ENCODE peak calls at places on chromosomes 5 and 9, in six cellular contexts. One of them, this sample, is unnamed.

GRCh38 chr5:37665272-37665671 is 174.6 kb downstream of the GDNF start:
- DNase-seq in brain microvascular endothelial cell: peak
- DNase-seq in Peyer's patch: no peak
- DNase-seq in Calu3: no peak
- DNase-seq in endodermal cell: no peak
- DNase-seq in tibial artery: no peak
- DNase-seq in this sample: no peak

GRCh38 chr9:78035369-78035993 is 3.9 kb upstream of the GNAQ start:
- DNase-seq in tibial artery: peak
- DNase-seq in endodermal cell: peak
- DNase-seq in brain microvascular endothelial cell: peak
- DNase-seq in Peyer's patch: peak
- DNase-seq in Calu3: peak
- DNase-seq in this sample: no peak

GRCh38 chr5:93883459-93883858 is 142.1 kb upstream of the POU5F2 start:
- DNase-seq in Calu3: no peak
- DNase-seq in tibial artery: no peak
- DNase-seq in endodermal cell: no peak
- DNase-seq in brain microvascular endothelial cell: no peak
- DNase-seq in Peyer's patch: no peak
- DNase-seq in this sample: no peak

GRCh38 chr5:74767579-74767913 is 497 bp downstream of the NSA2 start:
- DNase-seq in Peyer's patch: no peak
- DNase-seq in endodermal cell: peak
- DNase-seq in brain microvascular endothelial cell: peak
- DNase-seq in tibial artery: no peak
- DNase-seq in Calu3: no peak
- DNase-seq in this sample: no peak

GRCh38 chr9:114621975-114622609 is 11.0 kb downstream of the TMEM268 start:
- DNase-seq in endodermal cell: no peak
- DNase-seq in Calu3: no peak
- DNase-seq in brain microvascular endothelial cell: peak
- DNase-seq in tibial artery: no peak
- DNase-seq in Peyer's patch: no peak
- DNase-seq in this sample: no peak

GRCh38 chr5:124981901-124982300 is 235.5 kb upstream of the ZNF608 start:
- DNase-seq in Calu3: no peak
- DNase-seq in Peyer's patch: no peak
- DNase-seq in brain microvascular endothelial cell: no peak
- DNase-seq in endodermal cell: no peak
- DNase-seq in tibial artery: no peak
- DNase-seq in this sample: no peak

GRCh38 chr9:21830589-21830988 is 28.2 kb downstream of the MTAP start:
- DNase-seq in Calu3: no peak
- DNase-seq in brain microvascular endothelial cell: no peak
- DNase-seq in tibial artery: no peak
- DNase-seq in endodermal cell: no peak
- DNase-seq in Peyer's patch: no peak
- DNase-seq in this sample: no peak

GRCh38 chr9:118577121-118577520 is 792.1 kb downstream of the BRINP1 start:
- DNase-seq in Calu3: no peak
- DNase-seq in tibial artery: no peak
- DNase-seq in brain microvascular endothelial cell: no peak
- DNase-seq in endodermal cell: no peak
- DNase-seq in Peyer's patch: no peak
- DNase-seq in this sample: no peak

GRCh38 chr9:109317311-109317978 is 3.4 kb downstream of the EPB41L4B start:
- DNase-seq in Calu3: no peak
- DNase-seq in tibial artery: no peak
- DNase-seq in brain microvascular endothelial cell: no peak
- DNase-seq in Peyer's patch: no peak
- DNase-seq in endodermal cell: no peak
- DNase-seq in this sample: no peak

GRCh38 chr5:78235289-78235688 is 59.2 kb downstream of the AP3B1 start:
- DNase-seq in endodermal cell: no peak
- DNase-seq in Peyer's patch: no peak
- DNase-seq in brain microvascular endothelial cell: peak
- DNase-seq in tibial artery: no peak
- DNase-seq in Calu3: no peak
- DNase-seq in this sample: no peak

GRCh38 chr9:137286980-137287383 is 9.5 kb downstream of the TOR4A start:
- DNase-seq in brain microvascular endothelial cell: peak
- DNase-seq in tibial artery: no peak
- DNase-seq in Calu3: peak
- DNase-seq in Peyer's patch: peak
- DNase-seq in endodermal cell: peak
- DNase-seq in this sample: no peak

GRCh38 chr5:76494201-76494600 is 91.1 kb downstream of the IQGAP2 start:
- DNase-seq in Peyer's patch: no peak
- DNase-seq in Calu3: no peak
- DNase-seq in tibial artery: no peak
- DNase-seq in brain microvascular endothelial cell: no peak
- DNase-seq in endodermal cell: no peak
- DNase-seq in this sample: no peak

GRCh38 chr5:138951986-138952735 is 77.0 kb upstream of the LRRTM2 start:
- DNase-seq in endodermal cell: no peak
- DNase-seq in Peyer's patch: no peak
- DNase-seq in brain microvascular endothelial cell: no peak
- DNase-seq in Calu3: no peak
- DNase-seq in tibial artery: peak
- DNase-seq in this sample: no peak

GRCh38 chr5:107306597-107306996 is 364.1 kb downstream of the EFNA5 start:
- DNase-seq in tibial artery: no peak
- DNase-seq in Peyer's patch: no peak
- DNase-seq in Calu3: no peak
- DNase-seq in brain microvascular endothelial cell: no peak
- DNase-seq in endodermal cell: no peak
- DNase-seq in this sample: no peak
- TF ChIP-seq CTCF in tibial artery: no peak
- TF ChIP-seq CTCF in Peyer's patch: no peak
- TF ChIP-seq CTCF in Calu3: no peak
- TF ChIP-seq CTCF in brain microvascular endothelial cell: no peak
- TF ChIP-seq CTCF in endodermal cell: no peak
- TF ChIP-seq CTCF in this sample: no peak

DNA sequence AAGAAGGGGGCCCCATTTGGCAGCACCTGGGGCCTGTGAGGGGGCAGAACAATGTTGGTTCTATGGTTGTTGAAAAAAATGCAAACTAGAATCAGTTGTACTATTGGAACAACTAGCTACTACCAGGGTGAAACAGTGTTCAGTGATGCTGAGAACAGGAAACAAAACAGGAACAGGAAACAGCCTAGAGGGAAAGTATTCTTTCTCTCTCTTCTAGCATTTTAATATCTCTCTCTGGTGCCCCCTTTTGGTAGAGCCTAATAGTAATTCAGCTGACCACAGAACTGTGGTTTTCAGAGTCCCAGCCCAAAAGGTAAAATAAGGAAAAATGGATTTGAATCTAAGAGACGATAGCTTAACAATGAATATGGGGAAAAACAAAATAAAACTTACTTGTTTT is 138.0 kb upstream of the KCNN2 start:
- DNase-seq in Peyer's patch: no peak
- DNase-seq in brain microvascular endothelial cell: peak
- DNase-seq in tibial artery: no peak
- DNase-seq in endodermal cell: peak
- DNase-seq in Calu3: peak
- DNase-seq in this sample: no peak
- TF ChIP-seq CTCF in Peyer's patch: no peak
- TF ChIP-seq CTCF in brain microvascular endothelial cell: peak
- TF ChIP-seq CTCF in tibial artery: no peak
- TF ChIP-seq CTCF in endodermal cell: peak
- TF ChIP-seq CTCF in Calu3: no peak
- TF ChIP-seq CTCF in this sample: peak

DNA sequence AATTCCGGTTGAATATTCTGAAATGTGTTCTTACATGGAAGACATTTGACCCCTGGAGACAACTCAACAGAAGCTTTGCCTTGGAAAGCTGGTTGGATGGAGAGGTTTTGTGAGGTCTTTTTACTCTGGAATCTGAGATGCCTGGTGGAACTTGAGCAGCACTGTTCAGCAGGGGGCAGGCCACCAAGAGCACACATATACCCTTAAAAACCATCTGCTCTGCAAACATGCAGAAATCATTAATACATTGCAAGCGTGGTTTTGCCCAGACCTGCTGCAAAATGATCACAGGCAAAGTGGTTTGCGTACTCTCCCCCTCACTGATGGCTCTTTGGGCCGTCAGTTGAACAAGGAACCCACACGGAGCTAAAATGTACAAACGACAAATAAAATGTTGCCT is 32.8 kb upstream of the DAP start:
- DNase-seq in tibial artery: no peak
- DNase-seq in Calu3: no peak
- DNase-seq in endodermal cell: no peak
- DNase-seq in brain microvascular endothelial cell: no peak
- DNase-seq in Peyer's patch: no peak
- DNase-seq in this sample: no peak
- TF ChIP-seq CTCF in tibial artery: no peak
- TF ChIP-seq CTCF in Calu3: no peak
- TF ChIP-seq CTCF in endodermal cell: peak
- TF ChIP-seq CTCF in brain microvascular endothelial cell: peak
- TF ChIP-seq CTCF in Peyer's patch: no peak
- TF ChIP-seq CTCF in this sample: peak

DNA sequence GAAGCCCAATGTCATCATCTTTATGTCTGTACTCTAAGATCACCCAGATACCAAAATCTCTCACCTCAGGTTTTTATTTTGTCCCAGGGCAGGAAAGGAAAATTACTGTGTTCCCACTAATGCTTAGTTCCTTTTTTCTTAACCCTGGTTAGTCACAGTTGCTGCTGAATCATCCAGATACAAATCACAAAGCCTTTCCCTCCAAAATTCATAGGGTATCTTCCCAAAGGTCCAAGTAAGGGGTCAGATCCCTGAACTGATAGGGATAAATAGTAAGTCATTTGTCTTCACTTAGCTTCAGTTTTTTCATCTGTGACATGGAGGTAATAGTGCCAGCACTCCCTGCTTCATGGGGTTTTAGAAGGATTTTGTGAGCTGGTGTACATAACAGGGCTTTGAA is 2.2 kb downstream of the PLCXD3 start:
- DNase-seq in brain microvascular endothelial cell: no peak
- DNase-seq in tibial artery: no peak
- DNase-seq in endodermal cell: no peak
- DNase-seq in Peyer's patch: no peak
- DNase-seq in Calu3: no peak
- DNase-seq in this sample: no peak
- TF ChIP-seq CTCF in brain microvascular endothelial cell: no peak
- TF ChIP-seq CTCF in tibial artery: no peak
- TF ChIP-seq CTCF in endodermal cell: no peak
- TF ChIP-seq CTCF in Peyer's patch: no peak
- TF ChIP-seq CTCF in Calu3: no peak
- TF ChIP-seq CTCF in this sample: no peak

DNA sequence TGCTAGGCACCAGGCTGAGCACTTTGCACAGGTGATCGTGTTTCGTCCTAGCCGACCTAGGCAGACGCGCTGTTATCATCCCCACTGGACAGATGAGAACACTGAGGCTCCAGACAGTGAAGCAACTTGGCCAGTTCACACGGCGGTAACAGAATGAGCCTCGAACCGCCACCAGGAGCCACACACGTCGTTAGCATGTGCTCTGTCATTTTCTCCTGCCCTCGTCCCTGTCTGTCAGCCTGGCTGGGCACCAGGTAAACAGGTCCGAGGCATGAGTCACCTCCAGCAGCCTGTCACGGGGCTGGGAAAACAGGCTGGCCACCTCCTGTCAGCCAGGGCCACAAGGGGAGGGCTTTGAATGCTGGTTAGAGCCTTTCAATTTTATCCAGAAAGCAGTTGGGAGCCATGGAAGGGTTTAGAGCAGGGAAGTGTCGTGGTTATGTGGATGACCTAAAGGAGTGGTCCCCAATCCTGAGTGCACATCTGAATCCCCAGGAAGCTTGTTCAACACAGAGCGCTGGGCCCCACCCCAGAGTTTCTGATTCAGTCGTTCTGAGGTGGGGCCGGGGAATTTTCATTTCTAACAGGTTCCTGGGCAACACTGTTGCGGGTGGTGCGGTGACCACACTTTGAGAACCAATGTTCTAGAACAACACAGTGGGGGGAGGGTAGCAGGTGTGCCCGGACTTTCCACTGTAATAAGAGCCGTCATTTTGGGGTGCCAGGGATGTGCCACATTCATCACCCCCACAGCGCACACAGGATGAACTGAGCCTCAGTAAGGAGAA is 39.5 kb downstream of the DUSP1 start:
- DNase-seq in Calu3: peak
- DNase-seq in tibial artery: no peak
- DNase-seq in endodermal cell: peak
- DNase-seq in Peyer's patch: peak
- DNase-seq in brain microvascular endothelial cell: no peak
- DNase-seq in this sample: no peak
- TF ChIP-seq CTCF in Calu3: no peak
- TF ChIP-seq CTCF in tibial artery: no peak
- TF ChIP-seq CTCF in endodermal cell: no peak
- TF ChIP-seq CTCF in Peyer's patch: no peak
- TF ChIP-seq CTCF in brain microvascular endothelial cell: no peak
- TF ChIP-seq CTCF in this sample: no peak

DNA sequence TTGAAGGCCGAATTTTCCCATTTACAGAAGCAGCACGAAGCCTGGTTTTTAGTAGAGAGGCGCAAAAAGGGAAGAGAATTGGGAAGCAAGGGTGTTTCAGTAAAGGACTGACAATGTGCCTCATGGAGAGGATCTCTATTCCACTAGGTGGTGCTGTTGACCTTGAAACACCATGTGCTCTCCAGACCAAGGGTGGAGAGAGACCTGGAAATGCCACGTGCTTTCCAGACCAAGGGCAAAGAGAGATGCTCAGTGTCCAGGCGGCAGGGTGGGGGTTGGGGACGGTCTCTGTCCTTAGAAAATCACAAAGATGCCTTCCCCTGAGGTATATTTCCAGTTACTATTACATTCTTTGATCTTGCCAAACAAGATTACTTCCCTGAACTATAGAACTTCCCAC is 425.3 kb downstream of the CSNK1G3 start:
- DNase-seq in Calu3: peak
- DNase-seq in brain microvascular endothelial cell: peak
- DNase-seq in endodermal cell: peak
- DNase-seq in tibial artery: no peak
- DNase-seq in Peyer's patch: peak
- DNase-seq in this sample: no peak
- TF ChIP-seq CTCF in Calu3: peak
- TF ChIP-seq CTCF in brain microvascular endothelial cell: peak
- TF ChIP-seq CTCF in endodermal cell: peak
- TF ChIP-seq CTCF in tibial artery: peak
- TF ChIP-seq CTCF in Peyer's patch: peak
- TF ChIP-seq CTCF in this sample: peak

GRCh38 chr5:127886141-127886540 is 182.9 kb downstream of the CCDC192 start:
- DNase-seq in Calu3: peak
- DNase-seq in Peyer's patch: no peak
- DNase-seq in brain microvascular endothelial cell: no peak
- DNase-seq in tibial artery: no peak
- DNase-seq in endodermal cell: no peak
- DNase-seq in this sample: no peak
- TF ChIP-seq CTCF in Calu3: no peak
- TF ChIP-seq CTCF in Peyer's patch: no peak
- TF ChIP-seq CTCF in brain microvascular endothelial cell: no peak
- TF ChIP-seq CTCF in tibial artery: no peak
- TF ChIP-seq CTCF in endodermal cell: no peak
- TF ChIP-seq CTCF in this sample: no peak

DNA sequence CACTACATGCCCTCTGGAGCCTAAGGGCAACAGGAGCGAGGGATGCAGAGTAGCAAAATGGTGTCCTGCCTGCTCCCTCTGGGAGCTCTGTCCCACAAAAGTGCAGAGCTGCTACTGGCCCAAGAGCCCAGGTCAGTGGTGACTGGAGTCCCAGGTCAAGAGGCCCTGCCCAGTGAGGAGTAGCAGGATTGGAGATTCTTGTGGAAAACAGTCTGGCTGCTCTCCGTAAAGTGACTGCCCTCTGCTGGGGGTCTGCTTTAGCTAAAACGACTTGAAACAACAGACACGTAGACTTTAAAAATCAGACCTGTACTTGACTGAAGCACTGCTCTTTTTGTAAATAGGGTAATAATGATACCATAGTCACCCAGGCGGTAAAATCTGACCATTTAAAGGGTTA is 917.0 kb downstream of the MAT2B start:
- DNase-seq in brain microvascular endothelial cell: no peak
- DNase-seq in tibial artery: no peak
- DNase-seq in Calu3: peak
- DNase-seq in endodermal cell: peak
- DNase-seq in Peyer's patch: no peak
- DNase-seq in this sample: no peak
- TF ChIP-seq CTCF in brain microvascular endothelial cell: peak
- TF ChIP-seq CTCF in tibial artery: no peak
- TF ChIP-seq CTCF in Calu3: no peak
- TF ChIP-seq CTCF in endodermal cell: peak
- TF ChIP-seq CTCF in Peyer's patch: no peak
- TF ChIP-seq CTCF in this sample: peak

This sample was measured in osteocyte.